ENCODE peak calls at places on chromosome 11, in four cellular contexts. U is IMR-90, P is stomach, J is testis. N is an unnamed sample.

GRCh38 chr11:106399075-106399500 is 321.6 kb downstream of the AASDHPPT start:
- DNase-seq in J (peak), U (peak), P (no peak), N (no peak)

GRCh38 chr11:11528986-11529385 is 92.8 kb downstream of the GALNT18 start:
- DNase-seq in P (no peak), U (no peak), J (no peak), N (no peak)

GRCh38 chr11:119985551-119985950 is 152.4 kb downstream of the TRIM29 start:
- DNase-seq in P (no peak), U (no peak), J (no peak), N (no peak)

GRCh38 chr11:100876826-100877545 is 189.9 kb downstream of the ARHGAP42 start:
- DNase-seq in U (peak), P (no peak), J (no peak), N (no peak)

GRCh38 chr11:72736452-72737069 is 15.6 kb downstream of the ARAP1 start:
- DNase-seq in U (peak), P (no peak), J (peak), N (peak)

GRCh38 chr11:106202935-106203620 is 125.6 kb downstream of the AASDHPPT start:
- DNase-seq in U (peak), P (no peak), J (no peak), N (no peak)

GRCh38 chr11:126989942-126990715 is 10.4 kb downstream of the KIRREL3 start:
- DNase-seq in U (peak), J (peak), P (peak), N (peak)

GRCh38 chr11:133081020-133081419 is 451.3 kb downstream of the OPCML start:
- DNase-seq in U (no peak), P (no peak), J (no peak), N (no peak)

GRCh38 chr11:95575517-95575916 is 214.1 kb downstream of the FAM76B start:
- DNase-seq in P (no peak), U (no peak), J (no peak), N (no peak)

GRCh38 chr11:107140988-107141387 is 122.7 kb upstream of the GUCY1A2 start:
- DNase-seq in J (no peak), U (no peak), P (no peak), N (no peak)

GRCh38 chr11:69638941-69639681 is 1.8 kb upstream of the CCND1 start:
- DNase-seq in J (peak), U (peak), P (peak), N (peak)

GRCh38 chr11:78560066-78560597 is 14.5 kb downstream of the NARS2 start:
- DNase-seq in P (no peak), J (no peak), U (no peak), N (no peak)
- H3K4me3 ChIP-seq in P (no peak), J (no peak), U (no peak), N (no peak)

DNA sequence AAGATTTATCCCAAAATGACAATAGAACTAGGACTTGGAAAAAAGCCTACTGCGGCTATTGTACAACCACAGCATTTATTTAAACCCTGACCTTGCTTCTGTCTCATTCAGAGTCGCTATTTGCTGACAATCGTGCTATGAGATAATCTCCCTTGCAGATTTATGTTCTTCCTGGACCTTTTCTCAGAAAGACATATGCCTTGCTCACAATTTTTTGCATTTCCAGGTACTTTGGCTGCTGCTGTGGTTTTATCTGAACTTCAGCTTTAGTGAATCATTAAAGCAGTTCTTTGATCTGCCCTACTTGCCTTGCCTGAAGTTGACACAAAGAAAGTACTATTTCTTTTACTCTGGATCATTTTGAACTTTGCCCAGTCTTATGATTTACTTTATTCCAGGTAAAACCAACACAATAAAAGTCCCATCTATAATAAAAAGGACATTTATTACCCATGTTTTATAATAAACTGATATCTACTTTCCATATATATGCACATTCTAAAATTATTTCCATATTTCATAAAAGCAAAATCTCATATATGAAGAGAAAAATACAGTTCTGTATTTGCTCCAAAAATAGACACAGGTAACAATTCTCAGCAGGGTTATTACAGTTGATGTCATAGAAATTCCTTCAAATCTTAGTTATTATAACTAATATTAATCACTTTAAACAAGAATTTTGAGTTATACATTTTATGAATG is 63.4 kb upstream of the CARD18 start:
- DNase-seq in P (no peak), J (no peak), U (no peak), N (no peak)
- TF ChIP-seq CTCF in P (no peak), J (no peak), U (no peak), N (no peak)

DNA sequence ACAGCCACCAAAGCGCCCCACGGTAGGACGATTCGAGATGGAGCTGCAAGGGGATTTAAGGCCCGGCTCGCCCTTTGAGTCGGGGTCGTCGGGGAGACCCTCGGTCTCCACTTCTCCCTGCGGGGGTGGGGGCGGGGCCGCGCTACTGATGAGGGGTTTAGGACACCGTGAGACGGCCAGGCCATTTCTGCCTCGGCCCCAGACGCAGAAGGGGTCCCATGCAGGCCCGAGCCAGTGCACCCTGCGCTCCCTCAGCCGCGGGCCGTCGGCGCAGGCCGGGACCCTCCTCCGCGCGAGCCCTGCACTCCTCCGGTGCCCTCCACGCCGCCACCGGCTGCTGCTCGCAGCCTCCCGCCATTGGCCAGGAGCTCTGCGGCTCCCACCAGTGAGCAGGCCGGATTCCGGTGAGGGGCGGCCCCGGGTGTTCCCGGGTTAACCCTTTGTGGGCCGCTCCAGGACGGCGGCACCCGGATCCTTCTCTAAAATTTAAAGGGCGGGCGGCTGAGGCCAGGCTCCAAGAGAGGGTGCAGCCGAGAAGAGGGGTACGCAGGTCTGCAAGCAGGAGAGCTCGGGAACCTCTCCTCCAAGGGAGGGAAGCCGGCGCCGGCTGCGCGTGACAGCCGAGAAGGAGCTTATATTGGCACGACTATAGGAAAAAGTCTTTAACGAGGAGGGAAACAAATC is 18.0 kb downstream of the CREB3L1 start:
- DNase-seq in P (peak), U (peak), J (peak), N (peak)
- TF ChIP-seq POLR2A in P (no peak), U (peak), J (no peak), N (peak)

GRCh38 chr11:111410951-111411350 is 31.9 kb upstream of the POU2AF1 start:
- DNase-seq in U (no peak), J (no peak), P (no peak), N (no peak)

GRCh38 chr11:111409915-111410314 is 30.8 kb upstream of the POU2AF1 start:
- DNase-seq in U (no peak), P (no peak), J (no peak), N (no peak)

GRCh38 chr11:111412293-111412692 is 33.2 kb upstream of the POU2AF1 start:
- DNase-seq in P (no peak), J (no peak), U (no peak), N (no peak)

GRCh38 chr11:111413849-111414248 is 34.8 kb upstream of the POU2AF1 start:
- DNase-seq in P (no peak), J (no peak), U (no peak), N (no peak)

GRCh38 chr11:111411456-111411855 is 32.4 kb upstream of the POU2AF1 start:
- DNase-seq in U (no peak), J (no peak), P (no peak), N (no peak)
- H3K4me3 ChIP-seq in U (no peak), J (no peak), P (no peak), N (no peak)

GRCh38 chr11:19962053-19962794 is 198.1 kb downstream of the DBX1 start:
- DNase-seq in U (no peak), P (no peak), J (no peak), N (no peak)
- TF ChIP-seq CTCF in U (no peak), P (no peak), J (no peak), N (no peak)